ENCODE peak calls at places on chromosomes 11 and 22, in four cellular contexts. Y, M, C and I are unnamed samples.
A peak's percentile ranks its signal among the peaks of the same experiment; 100 is the strongest.

GRCh38 chr22:17120281-17120680 is 879 bp downstream of the TMEM121B start:
- DNase-seq in C (no peak), Y (peak; percentile 19), M (peak; percentile 61), I (no peak)

GRCh38 chr11:8036002-8036802 is 44.8 kb upstream of the TUB start:
- DNase-seq in Y (no peak), C (no peak), M (no peak), I (no peak)

GRCh38 chr22:37782340-37783168 is 25.2 kb upstream of the GCAT start:
- DNase-seq in M (no peak), C (no peak), Y (peak; percentile 38), I (no peak)

GRCh38 chr11:112961146-112961668 is at the start of gene NCAM1:
- DNase-seq in Y (peak; percentile 34), C (peak; percentile 52), M (peak; percentile 88), I (peak; percentile 11)

GRCh38 chr11:15278129-15278528 is 163.4 kb downstream of the INSC start:
- DNase-seq in Y (peak; percentile 30), M (no peak), C (no peak), I (no peak)

GRCh38 chr11:83717551-83717950 is 431.4 kb upstream of the CCDC90B start:
- DNase-seq in C (no peak), M (no peak), Y (no peak), I (no peak)

GRCh38 chr11:3775761-3776406 is 21.5 kb downstream of the NUP98 start:
- DNase-seq in M (no peak), Y (no peak), C (no peak), I (no peak)

GRCh38 chr11:61980783-61981541 is 13.5 kb upstream of the FTH1 start:
- DNase-seq in M (no peak), C (peak; percentile 51), Y (no peak), I (no peak)

GRCh38 chr11:119594639-119595249 is 134.3 kb downstream of the NECTIN1 start:
- DNase-seq in C (no peak), Y (peak; percentile 51), M (no peak), I (no peak)

DNA sequence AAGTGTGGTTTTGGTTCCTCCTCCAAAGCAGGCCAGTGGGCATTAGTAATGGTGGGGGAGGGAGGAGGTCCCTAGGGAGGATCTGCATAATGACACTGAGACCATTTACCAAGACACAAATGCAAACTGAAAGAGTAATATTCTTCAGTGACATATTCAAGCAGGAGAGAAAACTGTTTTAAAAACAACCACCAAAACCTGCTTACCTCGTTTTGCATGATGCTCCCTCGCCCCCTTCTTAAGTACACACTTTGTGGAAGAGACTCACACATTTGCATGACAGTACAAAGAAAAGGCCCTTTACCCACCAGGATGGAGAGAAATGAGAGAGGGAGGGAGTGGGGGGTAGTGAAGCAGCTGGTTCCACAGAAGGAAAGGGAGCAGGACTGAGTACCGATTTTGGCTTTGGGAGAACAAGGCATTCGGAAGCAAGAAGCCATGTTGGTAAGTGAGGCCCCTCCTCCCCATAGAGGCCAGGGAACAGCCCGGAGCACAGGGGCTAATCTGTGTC is 13.0 kb upstream of the OPCML start:
- DNase-seq in Y (no peak), C (no peak), M (no peak), I (no peak)
- H3K4me3 ChIP-seq in Y (no peak overlapping the region), C (no peak overlapping the region), M (no peak overlapping the region), I (no peak overlapping the region)

GRCh38 chr22:19909350-19910179 is 32.0 kb upstream of the COMT start:
- DNase-seq in Y (peak; percentile 83), C (peak; percentile 88), M (peak; percentile 84), I (peak; percentile 25)
- TF ChIP-seq CTCF in Y (peak; percentile 89), C (peak; percentile 90), M (peak; percentile 95), I (peak; percentile 75)

DNA sequence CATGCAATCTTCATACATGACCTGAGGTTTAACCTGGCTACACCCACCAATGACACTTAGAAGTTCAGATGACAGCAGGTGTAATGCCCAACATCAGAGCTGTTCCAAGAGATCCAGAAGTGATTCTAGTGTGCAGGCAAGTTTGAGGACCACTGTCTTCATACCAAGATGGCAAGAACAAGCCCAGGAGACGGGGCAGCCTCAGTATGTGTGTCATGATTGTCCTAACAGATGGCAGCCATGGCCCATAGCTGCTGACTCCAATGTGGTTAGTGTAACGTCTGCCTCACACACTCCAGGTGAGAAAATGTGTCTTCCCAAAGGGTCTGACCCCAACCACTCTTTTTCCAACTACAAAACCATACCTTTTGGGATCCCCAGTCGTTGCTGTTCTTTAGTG is 97.3 kb downstream of the ETS1 start:
- DNase-seq in Y (no peak), C (no peak), M (no peak), I (no peak)
- H3K4me3 ChIP-seq in Y (no peak overlapping the region), C (no peak overlapping the region), M (no peak overlapping the region), I (no peak overlapping the region)

GRCh38 chr11:2748061-2748813 is 48.4 kb upstream of the KCNQ1OT1 start:
- DNase-seq in C (no peak), M (no peak), Y (no peak), I (no peak)
- TF ChIP-seq CTCF in C (no peak), M (no peak), Y (no peak), I (no peak)

DNA sequence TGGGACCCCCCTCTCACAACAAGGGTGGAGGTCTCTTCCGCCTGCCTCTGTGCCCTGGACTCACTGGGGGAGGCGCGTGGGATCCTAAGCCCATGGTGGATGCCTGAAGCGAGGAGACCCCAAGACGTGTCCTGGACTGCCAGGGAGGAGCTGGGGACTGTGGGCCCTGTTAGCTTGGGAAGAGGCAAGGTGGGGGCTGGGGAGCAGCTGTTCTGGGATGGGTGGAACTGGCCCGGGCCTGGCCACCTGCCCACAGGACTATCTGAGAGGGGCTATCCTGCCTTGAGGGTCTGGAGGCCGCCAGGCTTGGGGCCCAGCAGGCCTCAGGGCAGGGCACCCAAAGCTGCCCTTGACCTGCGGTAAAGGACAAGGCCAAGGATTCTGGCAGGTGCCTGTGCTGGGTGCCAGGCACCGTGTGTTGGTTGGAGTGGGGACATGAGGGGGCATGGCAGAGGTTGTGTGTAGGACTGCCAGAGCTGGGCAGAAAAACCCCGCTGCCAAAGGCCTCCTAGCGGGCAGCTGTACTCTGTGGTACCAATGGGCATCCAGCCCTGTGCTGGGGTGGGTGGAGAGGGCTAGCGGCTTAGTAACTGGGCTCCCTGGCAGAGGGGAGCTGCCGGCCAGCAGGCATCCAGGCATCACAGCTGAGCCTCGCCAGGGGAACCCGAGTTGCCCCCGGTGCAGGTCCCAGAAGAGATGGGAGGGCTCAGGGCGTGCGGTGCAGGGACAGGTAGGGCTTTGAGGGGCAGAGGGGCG is 670 bp downstream of the LSP1 start:
- DNase-seq in M (no peak), C (no peak), Y (no peak), I (no peak)
- H3K4me3 ChIP-seq in M (no peak overlapping the region), C (peak overlapping the region; percentile 64), Y (no peak overlapping the region), I (no peak overlapping the region)

GRCh38 chr11:59184876-59185275 is 12.9 kb downstream of the DTX4 start:
- DNase-seq in Y (no peak), M (no peak), C (no peak), I (no peak)

GRCh38 chr11:59180907-59181306 is 9.0 kb downstream of the DTX4 start:
- DNase-seq in C (no peak), Y (no peak), M (no peak), I (no peak)

GRCh38 chr11:59183768-59184167 is 11.8 kb downstream of the DTX4 start:
- DNase-seq in M (no peak), C (no peak), Y (no peak), I (no peak)

GRCh38 chr11:59181746-59182456 is 10.0 kb downstream of the DTX4 start:
- DNase-seq in Y (no peak), C (no peak), M (no peak), I (no peak)

DNA sequence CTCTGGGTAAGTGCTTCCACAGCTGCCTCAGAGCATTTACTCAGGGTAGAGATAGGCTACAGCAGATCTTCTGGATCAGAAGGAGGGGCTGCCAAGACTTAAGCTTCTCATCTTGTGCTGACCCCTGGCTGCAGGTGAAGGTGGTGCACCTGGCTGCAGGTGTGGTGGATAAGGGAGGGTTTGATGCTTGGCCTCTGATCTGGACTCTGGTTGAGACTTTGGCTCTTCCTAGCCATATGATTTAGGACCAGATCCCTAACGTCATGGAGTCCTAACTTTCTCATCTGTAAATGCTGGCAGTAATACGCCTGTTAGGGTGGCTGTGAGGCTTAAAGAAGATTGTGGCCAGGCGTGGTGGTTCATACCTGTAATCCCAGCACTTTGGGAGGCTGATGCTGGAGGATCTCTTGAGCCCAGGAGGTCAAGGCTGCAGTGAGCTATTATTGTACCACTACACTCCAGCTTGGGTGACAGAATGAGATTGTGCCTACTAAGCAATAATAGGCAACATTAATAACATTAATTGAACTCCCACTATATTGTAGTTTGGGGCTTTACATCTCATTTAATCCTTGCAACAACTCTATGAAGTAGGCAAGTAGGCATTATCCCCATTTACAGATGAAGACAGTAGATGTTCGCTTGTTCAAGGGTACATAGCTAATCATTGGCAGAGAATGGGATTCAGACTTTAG is 10.7 kb downstream of the DTX4 start:
- DNase-seq in M (no peak), Y (no peak), C (peak; percentile 82), I (no peak)
- TF ChIP-seq CTCF in M (no peak), Y (peak; percentile 13), C (peak; percentile 91), I (peak; percentile 5)

DNA sequence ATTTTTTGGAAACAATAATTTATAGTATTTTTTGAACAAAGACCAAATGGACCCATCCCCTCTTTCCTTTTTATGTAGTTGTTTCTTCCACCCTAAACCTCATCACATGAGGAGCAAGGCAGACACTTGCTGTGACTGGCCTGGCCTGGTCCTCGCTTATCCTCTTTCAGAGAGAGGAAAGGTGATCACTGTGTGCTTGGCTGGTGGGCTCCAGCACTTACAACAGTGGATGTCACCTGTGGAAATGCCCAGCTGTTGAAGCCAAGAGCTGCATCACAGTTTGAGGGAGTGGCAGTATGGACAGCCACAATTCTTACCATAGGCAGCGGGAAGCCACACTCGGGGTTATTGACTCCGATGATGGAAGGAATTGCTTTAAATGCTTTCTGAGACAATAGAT is 185.7 kb downstream of the BCR start:
- DNase-seq in C (no peak), Y (no peak), M (no peak), I (no peak)
- H3K4me3 ChIP-seq in C (no peak overlapping the region), Y (no peak overlapping the region), M (no peak overlapping the region), I (no peak overlapping the region)

GRCh38 chr11:64926689-64927088 is 2.2 kb downstream of the PPP2R5B start:
- DNase-seq in Y (no peak), M (no peak), C (no peak), I (no peak)

GRCh38 chr11:64925536-64926449 is 1.3 kb downstream of the PPP2R5B start:
- DNase-seq in C (no peak), M (no peak), Y (no peak), I (no peak)

GRCh38 chr11:64924910-64925284 is 408 bp downstream of the PPP2R5B start:
- DNase-seq in Y (peak; percentile 13), C (no peak), M (peak; percentile 40), I (no peak)

GRCh38 chr11:64923151-64923661 is 1.3 kb upstream of the PPP2R5B start:
- DNase-seq in M (no peak), C (no peak), Y (no peak), I (no peak)

GRCh38 chr11:64923944-64924909 is at the start of gene PPP2R5B:
- DNase-seq in C (peak; percentile 95), M (peak; percentile 94), Y (peak; percentile 96), I (peak; percentile 79)
- TF ChIP-seq CTCF in C (no peak), M (no peak), Y (no peak), I (no peak)